ENCODE peak calls at places on chromosomes 16 and 17, in five cellular contexts. K is fibroblast of villous mesenchyme, Y is fibroblast of the aortic adventitia, Z is memory B cell, B is HT-29. L is an unnamed sample.

GRCh38 chr17:17467720-17468119 is 9.1 kb upstream of the MED9 start:
- DNase-seq in K (peak), Y (no peak), Z (no peak), B (no peak), L (peak)

GRCh38 chr16:50360033-50360778 is 8.6 kb downstream of the BRD7 start:
- DNase-seq in K (no peak), Y (peak), Z (no peak), B (no peak), L (no peak)

GRCh38 chr17:1617620-1618174 is 10.9 kb downstream of the SLC43A2 start:
- DNase-seq in K (peak), Y (peak), Z (no peak), B (peak), L (no peak)

GRCh38 chr16:87332150-87332549 is 15.0 kb upstream of the C16orf95 start:
- DNase-seq in K (peak), Y (no peak), Z (no peak), B (no peak), L (no peak)

GRCh38 chr17:79109584-79109983 is 35.0 kb downstream of the ENGASE start:
- DNase-seq in K (no peak), Y (no peak), Z (no peak), B (no peak), L (no peak)

GRCh38 chr16:22162658-22163009 is 328 bp downstream of the SDR42E2 start:
- DNase-seq in K (no peak), Y (no peak), Z (no peak), B (no peak), L (no peak)

GRCh38 chr17:42670199-42670924 is 6.4 kb downstream of the PLEKHH3 start:
- DNase-seq in K (no peak), Y (no peak), Z (peak), B (no peak), L (no peak)

GRCh38 chr17:49515196-49515770 is 20.2 kb downstream of the NGFR start:
- DNase-seq in K (peak), Y (peak), Z (no peak), B (peak), L (peak)

GRCh38 chr16:19223235-19223847 is 55.3 kb downstream of the SYT17 start:
- DNase-seq in K (peak), Y (no peak), Z (no peak), B (peak), L (peak)

L was measured in DMS53.